ENCODE peak calls at places on chromosome 1, in four cellular contexts. One of them, this sample, is unnamed. For H3K4me1, the result is how much of the 10 kb centered on the place peaks cover.

GRCh38 chr1:160726114-160726497 is 12.9 kb upstream of the SLAMF7 start:
- DNase-seq in cardiac muscle cell: peak
- DNase-seq in left ventricle myocardium inferior: no peak
- DNase-seq in psoas muscle: no peak
- DNase-seq in this sample: no peak

GRCh38 chr1:55816456-55816794 is 601.3 kb upstream of the USP24 start:
- DNase-seq in psoas muscle: no peak
- DNase-seq in left ventricle myocardium inferior: no peak
- DNase-seq in cardiac muscle cell: peak
- DNase-seq in this sample: no peak

GRCh38 chr1:30788580-30789387 is 31.2 kb upstream of the LAPTM5 start:
- DNase-seq in left ventricle myocardium inferior: no peak
- DNase-seq in psoas muscle: peak
- DNase-seq in cardiac muscle cell: no peak
- DNase-seq in this sample: no peak

GRCh38 chr1:151282883-151283725 is 1.0 kb downstream of the ZNF687 start:
- DNase-seq in cardiac muscle cell: peak
- DNase-seq in psoas muscle: peak
- DNase-seq in left ventricle myocardium inferior: peak
- DNase-seq in this sample: peak

GRCh38 chr1:31476891-31477846 is 64.2 kb downstream of the SERINC2 start:
- DNase-seq in psoas muscle: no peak
- DNase-seq in left ventricle myocardium inferior: no peak
- DNase-seq in cardiac muscle cell: no peak
- DNase-seq in this sample: no peak

GRCh38 chr1:907611-908451 is 15.9 kb upstream of the SAMD11 start:
- DNase-seq in cardiac muscle cell: no peak
- DNase-seq in psoas muscle: peak
- DNase-seq in left ventricle myocardium inferior: no peak
- DNase-seq in this sample: no peak

GRCh38 chr1:37660646-37661045 is 26.0 kb upstream of the RSPO1 start:
- DNase-seq in psoas muscle: no peak
- DNase-seq in cardiac muscle cell: no peak
- DNase-seq in left ventricle myocardium inferior: no peak
- DNase-seq in this sample: no peak

GRCh38 chr1:15334995-15335394 is 74.7 kb upstream of the EFHD2 start:
- DNase-seq in cardiac muscle cell: no peak
- DNase-seq in psoas muscle: no peak
- DNase-seq in left ventricle myocardium inferior: no peak
- DNase-seq in this sample: no peak

GRCh38 chr1:156669794-156670193 is 7.4 kb downstream of the NES start:
- DNase-seq in cardiac muscle cell: no peak
- DNase-seq in left ventricle myocardium inferior: no peak
- DNase-seq in psoas muscle: no peak
- DNase-seq in this sample: no peak

GRCh38 chr1:1088036-1088800 is 14.1 kb upstream of the RNF223 start:
- DNase-seq in left ventricle myocardium inferior: no peak
- DNase-seq in psoas muscle: peak
- DNase-seq in cardiac muscle cell: no peak
- DNase-seq in this sample: peak

GRCh38 chr1:52348704-52349301 is 17.2 kb downstream of the CC2D1B start:
- DNase-seq in psoas muscle: no peak
- DNase-seq in left ventricle myocardium inferior: no peak
- DNase-seq in cardiac muscle cell: peak
- DNase-seq in this sample: no peak

GRCh38 chr1:12059722-12060464 is 3.2 kb upstream of the TNFRSF8 start:
- DNase-seq in cardiac muscle cell: no peak
- DNase-seq in left ventricle myocardium inferior: no peak
- DNase-seq in psoas muscle: no peak
- DNase-seq in this sample: no peak

GRCh38 chr1:51063121-51063520 is 38.9 kb upstream of the C1orf185 start:
- DNase-seq in left ventricle myocardium inferior: no peak
- DNase-seq in psoas muscle: no peak
- DNase-seq in cardiac muscle cell: peak
- DNase-seq in this sample: no peak

GRCh38 chr1:113129529-113130185 is 56.7 kb downstream of the LRIG2 start:
- DNase-seq in left ventricle myocardium inferior: no peak
- DNase-seq in cardiac muscle cell: no peak
- DNase-seq in psoas muscle: no peak
- DNase-seq in this sample: no peak

GRCh38 chr1:18868801-18869424 is 9.5 kb upstream of the TAS1R2 start:
- DNase-seq in cardiac muscle cell: no peak
- DNase-seq in psoas muscle: no peak
- DNase-seq in left ventricle myocardium inferior: no peak
- DNase-seq in this sample: no peak

GRCh38 chr1:14392161-14392886 is 206.2 kb upstream of the KAZN start:
- DNase-seq in cardiac muscle cell: no peak
- DNase-seq in left ventricle myocardium inferior: no peak
- DNase-seq in psoas muscle: no peak
- DNase-seq in this sample: no peak

GRCh38 chr1:161082996-161083742 is 6.2 kb downstream of the NECTIN4 start:
- DNase-seq in left ventricle myocardium inferior: peak
- DNase-seq in psoas muscle: peak
- DNase-seq in cardiac muscle cell: peak
- DNase-seq in this sample: peak

GRCh38 chr1:110370827-110371226 is 20.0 kb downstream of the SLC16A4 start:
- DNase-seq in left ventricle myocardium inferior: no peak
- DNase-seq in psoas muscle: no peak
- DNase-seq in cardiac muscle cell: peak
- DNase-seq in this sample: no peak

GRCh38 chr1:200558866-200559459 is 61.6 kb downstream of the KIF14 start:
- DNase-seq in left ventricle myocardium inferior: no peak
- DNase-seq in psoas muscle: no peak
- DNase-seq in cardiac muscle cell: peak
- DNase-seq in this sample: no peak

GRCh38 chr1:30807318-30808066 is 49.9 kb upstream of the LAPTM5 start:
- DNase-seq in cardiac muscle cell: peak
- DNase-seq in psoas muscle: peak
- DNase-seq in left ventricle myocardium inferior: peak
- DNase-seq in this sample: no peak

GRCh38 chr1:222592171-222592570 is 2.4 kb upstream of the TAF1A start:
- DNase-seq in left ventricle myocardium inferior: no peak
- DNase-seq in psoas muscle: no peak
- DNase-seq in cardiac muscle cell: no peak
- DNase-seq in this sample: no peak

GRCh38 chr1:93328809-93329477 is 16.8 kb upstream of the DR1 start:
- DNase-seq in psoas muscle: no peak
- DNase-seq in cardiac muscle cell: no peak
- DNase-seq in left ventricle myocardium inferior: no peak
- DNase-seq in this sample: no peak

GRCh38 chr1:220164116-220164515 is 70.2 kb downstream of the IARS2 start:
- DNase-seq in left ventricle myocardium inferior: no peak
- DNase-seq in psoas muscle: no peak
- DNase-seq in cardiac muscle cell: no peak
- DNase-seq in this sample: no peak

GRCh38 chr1:101781437-101781836 is 215.3 kb downstream of the OLFM3 start:
- DNase-seq in cardiac muscle cell: peak
- DNase-seq in left ventricle myocardium inferior: no peak
- DNase-seq in psoas muscle: no peak
- DNase-seq in this sample: no peak

GRCh38 chr1:22619252-22619651 is 17.2 kb upstream of the C1QA start:
- DNase-seq in left ventricle myocardium inferior: no peak
- DNase-seq in psoas muscle: no peak
- DNase-seq in cardiac muscle cell: no peak
- DNase-seq in this sample: no peak

GRCh38 chr1:184867866-184868585 is 106.3 kb downstream of the NIBAN1 start:
- DNase-seq in left ventricle myocardium inferior: no peak
- DNase-seq in psoas muscle: no peak
- DNase-seq in cardiac muscle cell: no peak
- DNase-seq in this sample: no peak

GRCh38 chr1:63119575-63120155 is 202.7 kb upstream of the FOXD3 start:
- DNase-seq in left ventricle myocardium inferior: no peak
- DNase-seq in cardiac muscle cell: no peak
- DNase-seq in psoas muscle: no peak
- DNase-seq in this sample: no peak

GRCh38 chr1:196660912-196661311 is 9.1 kb downstream of the CFH start:
- DNase-seq in cardiac muscle cell: peak
- DNase-seq in left ventricle myocardium inferior: no peak
- DNase-seq in psoas muscle: no peak
- DNase-seq in this sample: no peak

GRCh38 chr1:113391643-113392271 is 1.4 kb downstream of the MAGI3 start:
- DNase-seq in left ventricle myocardium inferior: no peak
- DNase-seq in psoas muscle: no peak
- DNase-seq in cardiac muscle cell: no peak
- DNase-seq in this sample: no peak

GRCh38 chr1:1169429-1170214 is 4.1 kb upstream of the TTLL10 start:
- DNase-seq in psoas muscle: no peak
- DNase-seq in left ventricle myocardium inferior: peak
- DNase-seq in cardiac muscle cell: no peak
- DNase-seq in this sample: no peak

GRCh38 chr1:246947255-246947654 is 15.5 kb upstream of the AHCTF1 start:
- DNase-seq in left ventricle myocardium inferior: peak
- DNase-seq in psoas muscle: peak
- DNase-seq in cardiac muscle cell: peak
- DNase-seq in this sample: peak

GRCh38 chr1:221783936-221784335 is 42.0 kb upstream of the DUSP10 start:
- DNase-seq in psoas muscle: no peak
- DNase-seq in left ventricle myocardium inferior: no peak
- DNase-seq in cardiac muscle cell: no peak
- DNase-seq in this sample: no peak

GRCh38 chr1:204384636-204385354 is 25.1 kb upstream of the PLEKHA6 start:
- DNase-seq in left ventricle myocardium inferior: peak
- DNase-seq in psoas muscle: no peak
- DNase-seq in cardiac muscle cell: peak
- DNase-seq in this sample: peak

DNA sequence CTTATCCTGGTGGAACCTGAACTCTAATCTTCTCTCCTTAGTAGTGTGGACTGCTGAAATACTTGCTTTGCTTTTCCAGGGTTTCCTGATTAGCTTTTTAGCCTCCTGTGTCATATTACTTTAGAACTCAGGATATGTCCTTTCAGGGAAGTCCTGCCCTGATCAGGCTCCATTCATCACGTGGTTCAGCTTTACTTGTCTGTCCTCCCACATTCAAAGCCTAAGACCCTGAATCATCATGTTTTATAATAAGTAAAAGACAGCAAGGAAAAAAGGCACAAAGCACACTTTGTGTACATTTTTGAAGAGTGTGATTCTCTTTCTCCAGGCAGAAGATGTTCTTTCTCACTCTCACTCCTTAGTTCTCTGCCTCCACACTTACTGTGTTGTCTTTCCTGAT is 70.6 kb downstream of the PATJ start:
- DNase-seq in psoas muscle: no peak
- DNase-seq in left ventricle myocardium inferior: no peak
- DNase-seq in cardiac muscle cell: peak
- DNase-seq in this sample: no peak
- H3K4me1 ChIP-seq in psoas muscle: under half
- H3K4me1 ChIP-seq in left ventricle myocardium inferior: under half
- H3K4me1 ChIP-seq in cardiac muscle cell: under half
- H3K4me1 ChIP-seq in this sample: under half

GRCh38 chr1:6638226-6638625 is 13.6 kb downstream of the THAP3 start:
- DNase-seq in left ventricle myocardium inferior: peak
- DNase-seq in psoas muscle: peak
- DNase-seq in cardiac muscle cell: peak
- DNase-seq in this sample: peak
- H3K27ac ChIP-seq in left ventricle myocardium inferior: peak
- H3K27ac ChIP-seq in psoas muscle: peak
- H3K27ac ChIP-seq in cardiac muscle cell: no peak
- H3K27ac ChIP-seq in this sample: peak

GRCh38 chr1:94379615-94380014 is 38.6 kb upstream of the ABCD3 start:
- DNase-seq in left ventricle myocardium inferior: peak
- DNase-seq in cardiac muscle cell: no peak
- DNase-seq in psoas muscle: no peak
- DNase-seq in this sample: no peak
- H3K4me1 ChIP-seq in left ventricle myocardium inferior: under half
- H3K4me1 ChIP-seq in cardiac muscle cell: under half
- H3K4me1 ChIP-seq in psoas muscle: under half
- H3K4me1 ChIP-seq in this sample: under half

GRCh38 chr1:8026976-8027747 is 1.1 kb upstream of the ERRFI1 start:
- DNase-seq in psoas muscle: peak
- DNase-seq in left ventricle myocardium inferior: no peak
- DNase-seq in cardiac muscle cell: peak
- DNase-seq in this sample: peak

GRCh38 chr1:8026153-8026975 is at the start of gene ERRFI1:
- DNase-seq in left ventricle myocardium inferior: peak
- DNase-seq in psoas muscle: peak
- DNase-seq in cardiac muscle cell: peak
- DNase-seq in this sample: peak

GRCh38 chr1:8025671-8026144 is 401 bp downstream of the ERRFI1 start:
- DNase-seq in left ventricle myocardium inferior: no peak
- DNase-seq in psoas muscle: no peak
- DNase-seq in cardiac muscle cell: no peak
- DNase-seq in this sample: no peak

GRCh38 chr1:8025061-8025670 is 943 bp downstream of the ERRFI1 start:
- DNase-seq in left ventricle myocardium inferior: no peak
- DNase-seq in cardiac muscle cell: peak
- DNase-seq in psoas muscle: no peak
- DNase-seq in this sample: no peak

GRCh38 chr1:8027748-8028631 is 1.9 kb upstream of the ERRFI1 start:
- DNase-seq in left ventricle myocardium inferior: no peak
- DNase-seq in psoas muscle: no peak
- DNase-seq in cardiac muscle cell: peak
- DNase-seq in this sample: no peak
- H3K27ac ChIP-seq in left ventricle myocardium inferior: peak
- H3K27ac ChIP-seq in psoas muscle: peak
- H3K27ac ChIP-seq in cardiac muscle cell: no peak
- H3K27ac ChIP-seq in this sample: peak

DNA sequence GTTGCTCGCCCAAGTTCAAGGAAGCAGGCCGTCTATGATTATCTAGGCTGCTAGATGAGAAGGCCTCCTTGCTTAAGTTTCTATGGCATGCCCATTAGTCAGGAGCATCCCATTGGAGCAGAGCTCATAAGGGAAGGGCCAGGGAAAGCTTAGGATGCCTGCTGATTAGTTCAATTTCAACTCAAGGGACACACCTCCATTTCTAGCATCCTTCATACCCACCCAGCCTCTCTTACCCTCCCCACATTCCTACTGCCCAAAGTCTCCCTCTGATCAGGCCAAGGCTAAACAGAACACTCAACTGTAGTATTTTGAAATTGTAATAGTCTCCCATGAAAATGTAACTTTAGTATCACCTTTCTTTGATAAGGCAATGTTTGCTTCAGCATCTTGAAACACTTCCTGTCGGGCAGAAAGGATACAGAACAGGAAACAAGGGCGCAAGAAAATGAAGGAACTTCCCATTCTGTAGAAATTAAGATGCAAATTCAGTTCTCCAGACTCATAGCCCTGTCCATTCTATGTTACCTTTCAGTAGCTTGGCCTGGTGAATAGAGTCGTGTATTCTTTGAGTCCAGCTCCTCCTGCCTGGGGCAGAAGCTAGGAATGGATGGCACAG is 46.3 kb upstream of the TARBP1 start:
- DNase-seq in psoas muscle: no peak
- DNase-seq in left ventricle myocardium inferior: no peak
- DNase-seq in cardiac muscle cell: no peak
- DNase-seq in this sample: no peak
- H3K4me1 ChIP-seq in psoas muscle: half or more
- H3K4me1 ChIP-seq in left ventricle myocardium inferior: half or more
- H3K4me1 ChIP-seq in cardiac muscle cell: under half
- H3K4me1 ChIP-seq in this sample: under half

This sample was measured in tibial artery.